ENCODE peak calls at places on chromosomes 16 and 17, in four cellular contexts. S is CD8-positive, alpha-beta memory T cell; O is cardiac muscle cell; F is left ventricle myocardium superior. P is an unnamed sample.

GRCh38 chr16:83351846-83352245 is 455.9 kb upstream of the HSBP1 start:
- DNase-seq in S (no peak), O (peak; percentile 30), F (no peak), P (no peak)

GRCh38 chr16:75341934-75342811 is 90.7 kb upstream of the BCAR1 start:
- DNase-seq in S (no peak), O (peak; percentile 56), F (no peak), P (no peak)

GRCh38 chr16:89565506-89566372 is 5.3 kb downstream of the RPL13 start:
- DNase-seq in S (peak; percentile 42), O (peak; percentile 53), F (peak; percentile 72), P (no peak)

GRCh38 chr17:67628580-67629013 is 89.1 kb upstream of the NOL11 start:
- DNase-seq in S (no peak), O (peak; percentile 38), F (peak; percentile 47), P (no peak)

GRCh38 chr17:16286947-16287562 is 66.2 kb downstream of the CENPV start:
- DNase-seq in S (no peak), O (peak; percentile 73), F (no peak), P (no peak)

GRCh38 chr16:2964416-2965223 is 545 bp downstream of the KREMEN2 start:
- DNase-seq in S (peak; percentile 67), O (no peak), F (no peak), P (no peak)

GRCh38 chr17:72691601-72692000 is 400.9 kb downstream of the SLC39A11 start:
- DNase-seq in S (no peak), O (no peak), F (no peak), P (no peak)

GRCh38 chr17:37774508-37774907 is 29.6 kb upstream of the HNF1B start:
- DNase-seq in S (no peak), O (no peak), F (no peak), P (no peak)

GRCh38 chr16:86930001-86930400 is 351.7 kb downstream of the FOXL1 start:
- DNase-seq in S (no peak), O (no peak), F (no peak), P (no peak)

GRCh38 chr17:80724723-80725388 is 180.2 kb downstream of the RPTOR start:
- DNase-seq in S (no peak), O (peak; percentile 79), F (no peak), P (no peak)

GRCh38 chr17:82754297-82755208 is 2.7 kb downstream of the TBCD start:
- DNase-seq in S (no peak), O (no peak), F (no peak), P (no peak)

GRCh38 chr17:77129568-77130301 is 11.0 kb upstream of the SEC14L1 start:
- DNase-seq in S (no peak), O (peak; percentile 41), F (no peak), P (no peak)

GRCh38 chr17:17682293-17682736 is 1.1 kb downstream of the RAI1 start:
- DNase-seq in S (peak; percentile 51), O (peak; percentile 62), F (peak; percentile 76), P (no peak)

GRCh38 chr16:84538441-84538840 is 34.0 kb upstream of the MEAK7 start:
- DNase-seq in S (no peak), O (no peak), F (no peak), P (no peak)

GRCh38 chr16:72247821-72248253 is 75.9 kb upstream of the PMFBP1 start:
- DNase-seq in S (no peak), O (peak; percentile 33), F (no peak), P (no peak)

GRCh38 chr17:81428945-81429344 is 33.7 kb downstream of the BAHCC1 start:
- DNase-seq in S (no peak), O (no peak), F (no peak), P (no peak)

GRCh38 chr16:979859-980594 is 1.5 kb upstream of the SOX8 start:
- DNase-seq in S (no peak), O (no peak), F (no peak), P (no peak)

GRCh38 chr17:30920683-30921543 is 832 bp upstream of the ADAP2 start:
- DNase-seq in S (no peak), O (no peak), F (no peak), P (no peak)

GRCh38 chr17:59842901-59843652 is 49.7 kb downstream of the TUBD1 start:
- DNase-seq in S (no peak), O (peak; percentile 97), F (no peak), P (no peak)

GRCh38 chr17:52383493-52384100 is 225.1 kb upstream of the CA10 start:
- DNase-seq in S (no peak), O (peak; percentile 66), F (no peak), P (no peak)

GRCh38 chr17:75059369-75060345 is 12.6 kb downstream of the KCTD2 start:
- DNase-seq in S (no peak), O (peak; percentile 75), F (no peak), P (peak; percentile 48)

GRCh38 chr16:31134091-31134571 is 1.4 kb downstream of the PRSS8 start:
- DNase-seq in S (no peak), O (no peak), F (no peak), P (no peak)

GRCh38 chr17:58309918-58310259 is 18.7 kb downstream of the TSPOAP1 start:
- DNase-seq in S (no peak), O (no peak), F (no peak), P (no peak)

GRCh38 chr16:81645303-81645702 is 133.8 kb upstream of the PLCG2 start:
- DNase-seq in S (no peak), O (peak; percentile 83), F (peak; percentile 74), P (no peak)

GRCh38 chr17:67765623-67766022 is 47.9 kb downstream of the NOL11 start:
- DNase-seq in S (no peak), O (no peak), F (no peak), P (no peak)

GRCh38 chr17:17051791-17052461 is 9.7 kb downstream of the MPRIP start:
- DNase-seq in S (no peak), O (no peak), F (no peak), P (no peak)

GRCh38 chr17:76408037-76408849 is 23.8 kb downstream of the SPHK1 start:
- DNase-seq in S (peak; percentile 49), O (peak; percentile 55), F (peak; percentile 73), P (peak; percentile 27)

GRCh38 chr17:75641343-75641742 is 8.1 kb downstream of the SMIM5 start:
- DNase-seq in S (no peak), O (no peak), F (peak; percentile 73), P (no peak)

GRCh38 chr16:15749985-15750384 is 99.9 kb downstream of the NDE1 start:
- DNase-seq in S (no peak), O (no peak), F (no peak), P (no peak)

GRCh38 chr16:66271074-66272060 is 95.1 kb upstream of the CDH5 start:
- DNase-seq in S (no peak), O (no peak), F (no peak), P (no peak)

GRCh38 chr17:77354420-77354720 is 213.6 kb downstream of the SEC14L1 start:
- DNase-seq in S (no peak), O (no peak), F (no peak), P (no peak)